ENCODE peak calls at places on chromosomes 6 and 20, in ten cellular contexts. H is astrocyte of the spinal cord; Q is epithelial cell of esophagus; V is prostate gland; G is neuronal stem cell; P is tibial nerve; I is tibial artery; O is keratinocyte; M is GM12878; F is CD4-positive, alpha-beta memory T cell. Y is an unnamed sample.

GRCh38 chr6:149435919-149436586 is 36.0 kb downstream of the SUMO4 start:
- DNase-seq in H (no peak), Q (no peak), V (no peak), G (no peak), P (no peak), I (no peak), O (no peak), M (no peak), F (no peak), Y (no peak)

GRCh38 chr20:1876975-1877603 is 18.1 kb upstream of the SIRPA start:
- DNase-seq in H (no peak), Q (peak; percentile 60), V (no peak), G (peak; percentile 44), P (no peak), I (no peak), O (no peak), M (no peak), F (no peak), Y (no peak)

GRCh38 chr6:11432713-11433450 is 104.7 kb upstream of the TMEM170B start:
- DNase-seq in H (peak; percentile 92), Q (peak; percentile 62), V (no peak), G (no peak), P (no peak), I (no peak), O (no peak), M (no peak), F (no peak), Y (no peak)

GRCh38 chr20:31543966-31544598 is 29.8 kb downstream of the HM13 start:
- DNase-seq in H (peak; percentile 91), Q (peak; percentile 72), V (no peak), G (no peak), P (no peak), I (no peak), O (no peak), M (no peak), F (no peak), Y (no peak)

GRCh38 chr6:38861957-38862401 is 146.9 kb downstream of the DNAH8 start:
- DNase-seq in H (no peak), Q (peak; percentile 72), V (no peak), G (no peak), P (no peak), I (no peak), O (no peak), M (no peak), F (no peak), Y (no peak)

GRCh38 chr6:158758464-158758863 is 60.7 kb downstream of the EZR start:
- DNase-seq in H (no peak), Q (no peak), V (no peak), G (peak; percentile 14), P (no peak), I (no peak), O (no peak), M (no peak), F (no peak), Y (no peak)

GRCh38 chr20:46328180-46328882 is 20.0 kb upstream of the CDH22 start:
- DNase-seq in H (no peak), Q (no peak), V (no peak), G (no peak), P (no peak), I (no peak), O (no peak), M (no peak), F (no peak), Y (no peak)

GRCh38 chr6:10558575-10558974 is 37.4 kb downstream of the GCNT2 start:
- DNase-seq in H (no peak), Q (no peak), V (peak; percentile 16), G (no peak), P (no peak), I (no peak), O (no peak), M (no peak), F (no peak), Y (no peak)

GRCh38 chr20:25173321-25173720 is 22.2 kb upstream of the ENTPD6 start:
- DNase-seq in H (no peak), Q (no peak), V (no peak), G (no peak), P (no peak), I (no peak), O (no peak), M (no peak), F (no peak), Y (no peak)

GRCh38 chr6:66128238-66128637 is 421.2 kb upstream of the EYS start:
- DNase-seq in H (no peak), Q (no peak), V (no peak), G (no peak), P (no peak), I (no peak), O (no peak), M (no peak), F (no peak), Y (no peak)

GRCh38 chr20:23366384-23366783 is 4.4 kb downstream of the GZF1 start:
- DNase-seq in H (no peak), Q (peak; percentile 60), V (no peak), G (no peak), P (no peak), I (no peak), O (peak; percentile 26), M (no peak), F (no peak), Y (no peak)
- H3K4me3 ChIP-seq in H (no peak overlapping the region), Q (no peak overlapping the region), V (no peak overlapping the region), G (no peak overlapping the region), P (no peak overlapping the region), I (no peak overlapping the region), O (no peak overlapping the region), M (peak overlapping the region; percentile 18), F (no peak overlapping the region), Y (no peak overlapping the region)

GRCh38 chr6:166596741-166597507 is 10.4 kb upstream of the RAMACL start:
- DNase-seq in H (no peak), Q (no peak), V (no peak), G (no peak), P (no peak), I (no peak), O (no peak), M (no peak), F (no peak), Y (no peak)
- H3K4me3 ChIP-seq in H (no peak overlapping the region), Q (no peak overlapping the region), V (no peak overlapping the region), G (no peak overlapping the region), P (no peak overlapping the region), I (no peak overlapping the region), O (no peak overlapping the region), M (no peak overlapping the region), F (no peak overlapping the region), Y (peak overlapping the region; percentile 5)

GRCh38 chr6:112247275-112247674 is 7.1 kb downstream of the LAMA4 start:
- DNase-seq in H (no peak), Q (no peak), V (no peak), G (no peak), P (no peak), I (no peak), O (no peak), M (no peak), F (no peak), Y (no peak)

GRCh38 chr6:112241820-112242443 is 12.4 kb downstream of the LAMA4 start:
- DNase-seq in H (no peak), Q (no peak), V (no peak), G (no peak), P (no peak), I (no peak), O (no peak), M (no peak), F (no peak), Y (no peak)

GRCh38 chr6:112243861-112244415 is 10.4 kb downstream of the LAMA4 start:
- DNase-seq in H (no peak), Q (peak; percentile 56), V (no peak), G (no peak), P (no peak), I (no peak), O (no peak), M (no peak), F (no peak), Y (no peak)

GRCh38 chr6:112244428-112244827 is 9.9 kb downstream of the LAMA4 start:
- DNase-seq in H (no peak), Q (no peak), V (no peak), G (no peak), P (no peak), I (no peak), O (no peak), M (no peak), F (no peak), Y (no peak)

GRCh38 chr6:112245511-112246203 is 8.7 kb downstream of the LAMA4 start:
- DNase-seq in H (peak; percentile 88), Q (no peak), V (no peak), G (no peak), P (no peak), I (no peak), O (no peak), M (no peak), F (no peak), Y (no peak)
- H3K4me3 ChIP-seq in H (no peak overlapping the region), Q (no peak overlapping the region), V (no peak overlapping the region), G (no peak overlapping the region), P (no peak overlapping the region), I (no peak overlapping the region), O (no peak overlapping the region), M (no peak overlapping the region), F (no peak overlapping the region), Y (no peak overlapping the region)

GRCh38 chr6:125793863-125794262 is 3.1 kb downstream of the NCOA7 start:
- DNase-seq in H (no peak), Q (no peak), V (no peak), G (no peak), P (no peak), I (no peak), O (no peak), M (no peak), F (peak; percentile 17), Y (no peak)

GRCh38 chr6:125793280-125793679 is 2.5 kb downstream of the NCOA7 start:
- DNase-seq in H (no peak), Q (no peak), V (no peak), G (no peak), P (no peak), I (no peak), O (no peak), M (no peak), F (no peak), Y (no peak)

GRCh38 chr6:125792680-125793079 is 1.9 kb downstream of the NCOA7 start:
- DNase-seq in H (peak; percentile 57), Q (no peak), V (no peak), G (no peak), P (no peak), I (no peak), O (no peak), M (no peak), F (no peak), Y (no peak)

GRCh38 chr6:125795301-125795700 is 4.5 kb downstream of the NCOA7 start:
- DNase-seq in H (no peak), Q (no peak), V (no peak), G (no peak), P (no peak), I (no peak), O (no peak), M (no peak), F (no peak), Y (no peak)

DNA sequence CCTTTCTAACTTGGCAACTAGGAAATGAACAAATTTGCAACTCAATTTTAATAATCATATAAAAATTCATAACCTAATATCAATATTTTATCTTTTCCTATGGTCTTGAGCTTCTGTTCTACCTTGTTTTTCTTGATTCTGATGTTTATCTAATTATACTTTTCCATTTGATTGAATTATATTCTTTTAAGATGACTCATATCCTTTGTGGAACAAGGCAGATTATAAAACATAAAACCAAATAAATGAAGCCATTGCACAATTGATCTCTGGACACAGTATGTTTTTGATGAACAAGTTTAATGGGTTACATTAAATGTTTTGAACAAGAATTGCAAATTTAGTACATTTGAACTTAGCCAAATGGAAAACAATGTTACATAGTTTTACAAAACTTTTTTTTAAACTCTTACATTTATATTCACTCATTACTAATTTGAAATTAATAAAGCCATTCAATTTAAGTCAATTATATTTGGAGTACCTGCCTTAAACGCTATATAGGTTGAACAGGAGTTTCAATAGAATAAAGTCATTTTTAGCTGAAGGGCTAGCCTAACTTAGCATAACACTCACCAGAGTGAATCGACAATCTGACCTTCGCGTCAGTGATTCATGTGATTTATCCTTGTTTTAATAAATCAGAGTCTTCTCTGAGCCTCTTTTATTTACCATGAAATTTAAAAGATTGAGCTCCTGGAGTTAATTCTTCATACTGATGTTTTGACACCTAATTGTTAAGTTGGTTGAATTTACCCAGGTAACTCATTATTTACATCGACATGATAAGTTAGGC is 3.8 kb downstream of the NCOA7 start:
- DNase-seq in H (no peak), Q (peak; percentile 23), V (no peak), G (no peak), P (no peak), I (no peak), O (no peak), M (no peak), F (no peak), Y (no peak)
- H3K4me3 ChIP-seq in H (no peak overlapping the region), Q (no peak overlapping the region), V (no peak overlapping the region), G (no peak overlapping the region), P (no peak overlapping the region), I (no peak overlapping the region), O (no peak overlapping the region), M (peak overlapping the region; percentile 27), F (no peak overlapping the region), Y (peak overlapping the region; percentile 99)